ENCODE peak calls at places on chromosomes 5 and 9, in eight cellular contexts. One of them, this sample, is unnamed.

GRCh38 chr9:17137576-17137975 is 2.7 kb downstream of the CNTLN start:
- DNase-seq in GM10248: no peak
- DNase-seq in heart right ventricle: no peak
- DNase-seq in NCI-H1930: no peak
- DNase-seq in Peyer's patch: no peak
- DNase-seq in hypothalamus: no peak
- DNase-seq in astrocyte of the hippocampus: no peak
- DNase-seq in GM19239: no peak
- DNase-seq in this sample: no peak

GRCh38 chr5:60903356-60903755 is 41.5 kb downstream of the ERCC8 start:
- DNase-seq in GM10248: no peak
- DNase-seq in heart right ventricle: no peak
- DNase-seq in NCI-H1930: no peak
- DNase-seq in Peyer's patch: no peak
- DNase-seq in hypothalamus: no peak
- DNase-seq in astrocyte of the hippocampus: no peak
- DNase-seq in GM19239: no peak
- DNase-seq in this sample: no peak

GRCh38 chr9:131217321-131218031 is 58.8 kb downstream of the FAM78A start:
- DNase-seq in GM10248: no peak
- DNase-seq in heart right ventricle: no peak
- DNase-seq in NCI-H1930: no peak
- DNase-seq in Peyer's patch: no peak
- DNase-seq in hypothalamus: no peak
- DNase-seq in astrocyte of the hippocampus: no peak
- DNase-seq in GM19239: no peak
- DNase-seq in this sample: no peak

GRCh38 chr5:161064800-161065199 is 212.8 kb upstream of the ATP10B start:
- DNase-seq in GM10248: no peak
- DNase-seq in heart right ventricle: no peak
- DNase-seq in NCI-H1930: no peak
- DNase-seq in Peyer's patch: no peak
- DNase-seq in hypothalamus: no peak
- DNase-seq in astrocyte of the hippocampus: no peak
- DNase-seq in GM19239: no peak
- DNase-seq in this sample: no peak

GRCh38 chr5:133921899-133922468 is 46.4 kb downstream of the C5orf15 start:
- DNase-seq in GM10248: no peak
- DNase-seq in heart right ventricle: no peak
- DNase-seq in NCI-H1930: no peak
- DNase-seq in Peyer's patch: no peak
- DNase-seq in hypothalamus: no peak
- DNase-seq in astrocyte of the hippocampus: no peak
- DNase-seq in GM19239: no peak
- DNase-seq in this sample: no peak

GRCh38 chr9:127751269-127752054 is 16.4 kb upstream of the TOR2A start:
- DNase-seq in GM10248: no peak
- DNase-seq in heart right ventricle: no peak
- DNase-seq in NCI-H1930: no peak
- DNase-seq in Peyer's patch: no peak
- DNase-seq in hypothalamus: no peak
- DNase-seq in astrocyte of the hippocampus: peak; percentile 62
- DNase-seq in GM19239: no peak
- DNase-seq in this sample: no peak

GRCh38 chr5:16520806-16521205 is 55.2 kb upstream of the ZNF622 start:
- DNase-seq in GM10248: no peak
- DNase-seq in heart right ventricle: no peak
- DNase-seq in NCI-H1930: no peak
- DNase-seq in Peyer's patch: no peak
- DNase-seq in hypothalamus: no peak
- DNase-seq in astrocyte of the hippocampus: no peak
- DNase-seq in GM19239: no peak
- DNase-seq in this sample: no peak

GRCh38 chr9:135010363-135010860 is 77.1 kb upstream of the OLFM1 start:
- DNase-seq in GM10248: no peak
- DNase-seq in heart right ventricle: no peak
- DNase-seq in NCI-H1930: no peak
- DNase-seq in Peyer's patch: peak; percentile 5
- DNase-seq in hypothalamus: no peak
- DNase-seq in astrocyte of the hippocampus: no peak
- DNase-seq in GM19239: no peak
- DNase-seq in this sample: no peak

GRCh38 chr5:109936091-109936490 is 246.4 kb downstream of the MAN2A1 start:
- DNase-seq in GM10248: no peak
- DNase-seq in heart right ventricle: no peak
- DNase-seq in NCI-H1930: no peak
- DNase-seq in Peyer's patch: no peak
- DNase-seq in hypothalamus: no peak
- DNase-seq in astrocyte of the hippocampus: no peak
- DNase-seq in GM19239: no peak
- DNase-seq in this sample: no peak

GRCh38 chr5:118919016-118919415 is 69.3 kb downstream of the DTWD2 start:
- DNase-seq in GM10248: no peak
- DNase-seq in heart right ventricle: no peak
- DNase-seq in NCI-H1930: no peak
- DNase-seq in Peyer's patch: no peak
- DNase-seq in hypothalamus: no peak
- DNase-seq in astrocyte of the hippocampus: no peak
- DNase-seq in GM19239: no peak
- DNase-seq in this sample: no peak

This sample was measured in omental fat pad.